ENCODE peak calls at places on chromosomes 4 and X, in five cellular contexts. Q is CD8-positive, alpha-beta memory T cell; J is hepatocyte; N is K562; W is ovary. E is an unnamed sample.

GRCh38 chr4:83214079-83214478 is 70.5 kb downstream of the COQ2 start:
- DNase-seq in W (no peak), J (no peak), Q (no peak), N (no peak), E (no peak)

GRCh38 chr4:109969087-109969486 is 56.4 kb downstream of the EGF start:
- DNase-seq in N (no peak), Q (no peak), W (no peak), J (no peak), E (no peak)

GRCh38 chr4:92791876-92792490 is 488.2 kb downstream of the GRID2 start:
- DNase-seq in Q (no peak), W (no peak), N (no peak), J (no peak), E (no peak)

GRCh38 chrX:84064164-84064563 is 123.8 kb downstream of the RPS6KA6 start:
- DNase-seq in N (no peak), Q (no peak), J (no peak), W (no peak), E (no peak)

GRCh38 chr4:27692098-27692679 is 831.5 kb downstream of the STIM2 start:
- DNase-seq in N (no peak), W (no peak), J (peak; percentile 48), Q (no peak), E (no peak)

GRCh38 chr4:153781717-153782416 is 7.0 kb downstream of the SFRP2 start:
- DNase-seq in Q (no peak), N (no peak), W (no peak), J (no peak), E (no peak)

GRCh38 chr4:154559141-154559841 is 3.5 kb upstream of the FGB start:
- DNase-seq in W (no peak), Q (no peak), N (peak; percentile 50), J (peak; percentile 80), E (no peak)

GRCh38 chr4:79874197-79874596 is 198.8 kb downstream of the ANTXR2 start:
- DNase-seq in J (no peak), W (no peak), N (no peak), Q (no peak), E (no peak)

GRCh38 chrX:114626323-114626722 is 42.4 kb downstream of the HTR2C start:
- DNase-seq in J (peak; percentile 55), Q (no peak), N (peak; percentile 5), W (no peak), E (no peak)

GRCh38 chr4:47525154-47525819 is 40.2 kb downstream of the ATP10D start:
- DNase-seq in N (no peak), W (no peak), J (peak; percentile 11), Q (no peak), E (no peak)

GRCh38 chrX:106177106-106177981 is 9.2 kb downstream of the PWWP3B start:
- DNase-seq in Q (no peak), N (no peak), J (peak; percentile 67), W (peak; percentile 84), E (no peak)

GRCh38 chr4:81516241-81516640 is 44.5 kb upstream of the RASGEF1B start:
- DNase-seq in W (no peak), J (no peak), Q (no peak), N (no peak), E (no peak)

GRCh38 chrX:135923353-135923752 is 29.8 kb downstream of the SAGE1 start:
- DNase-seq in N (no peak), Q (no peak), W (no peak), J (no peak), E (no peak)

GRCh38 chr4:84852081-84852480 is 114.4 kb downstream of the WDFY3 start:
- DNase-seq in Q (no peak), W (no peak), J (no peak), N (no peak), E (no peak)

GRCh38 chr4:170005472-170005871 is 20.7 kb downstream of the MFAP3L start:
- DNase-seq in N (no peak), Q (no peak), W (no peak), J (no peak), E (no peak)

GRCh38 chrX:1455948-1456280 is 3.2 kb upstream of the ASMTL start:
- DNase-seq in W (no peak), J (no peak), N (no peak), Q (no peak), E (no peak)

GRCh38 chr4:121784401-121784800 is 16.7 kb upstream of the EXOSC9 start:
- DNase-seq in W (no peak), N (no peak), Q (no peak), J (no peak), E (no peak)

GRCh38 chrX:112784692-112785091 is 55.9 kb downstream of the AMOT start:
- DNase-seq in N (no peak), J (no peak), W (no peak), Q (no peak), E (no peak)

GRCh38 chrX:103061486-103061885 is 2.5 kb downstream of the BEX1 start:
- DNase-seq in W (no peak), Q (no peak), N (no peak), J (no peak), E (no peak)

GRCh38 chrX:30880058-30880457 is 9.0 kb downstream of the TAB3 start:
- DNase-seq in J (no peak), N (no peak), Q (no peak), W (no peak), E (no peak)

GRCh38 chr4:4990857-4991540 is 28.3 kb downstream of the CYTL1 start:
- DNase-seq in J (peak; percentile 68), Q (no peak), W (peak; percentile 89), N (peak; percentile 50), E (no peak)

GRCh38 chr4:41120297-41121217 is 93.8 kb downstream of the APBB2 start:
- DNase-seq in Q (no peak), W (peak; percentile 85), J (peak; percentile 58), N (no peak), E (no peak)

GRCh38 chrX:110204986-110205385 is 112.9 kb downstream of the AMMECR1 start:
- DNase-seq in J (no peak), N (no peak), Q (no peak), W (no peak), E (no peak)

GRCh38 chr4:104966349-104967033 is 180.2 kb upstream of the TET2 start:
- DNase-seq in N (no peak), J (peak; percentile 52), W (no peak), Q (peak; percentile 30), E (no peak)

GRCh38 chr4:5409980-5410618 is 298.3 kb downstream of the EVC2 start:
- DNase-seq in N (no peak), J (no peak), Q (no peak), W (no peak), E (no peak)

GRCh38 chr4:140252144-140252741 is 98.3 kb upstream of the MAML3 start:
- DNase-seq in N (no peak), Q (no peak), W (peak; percentile 63), J (peak; percentile 47), E (no peak)

GRCh38 chrX:101407748-101408529 is at the start of the genes GLA and HNRNPH2:
- DNase-seq in N (peak; percentile 95), J (peak; percentile 95), Q (peak; percentile 87), W (peak; percentile 90), E (peak; percentile 74)

GRCh38 chr4:78734451-78735003 is 41.6 kb upstream of the BMP2K start:
- DNase-seq in Q (no peak), J (no peak), W (no peak), N (no peak), E (no peak)

GRCh38 chr4:181569553-181569952 is 673.6 kb upstream of the TENM3 start:
- DNase-seq in N (peak; percentile 7), Q (no peak), W (no peak), J (peak; percentile 45), E (no peak)

GRCh38 chr4:82394896-82395295 is 21.1 kb upstream of the HNRNPD start:
- DNase-seq in Q (no peak), J (peak; percentile 78), W (no peak), N (no peak), E (no peak)

GRCh38 chr4:138455097-138455496 is 212.9 kb upstream of the SLC7A11 start:
- DNase-seq in Q (no peak), J (no peak), N (no peak), W (no peak), E (no peak)

GRCh38 chr4:110049951-110050925 is 137.6 kb downstream of the EGF start:
- DNase-seq in Q (peak; percentile 46), J (peak; percentile 57), W (no peak), N (peak; percentile 48), E (peak; percentile 33)

GRCh38 chr4:140645614-140646412 is 77.1 kb upstream of the UCP1 start:
- DNase-seq in Q (no peak), N (no peak), W (peak; percentile 65), J (no peak), E (no peak)

GRCh38 chr4:153270361-153270760 is 66.1 kb downstream of the TRIM2 start:
- DNase-seq in J (no peak), W (no peak), N (no peak), Q (no peak), E (no peak)

GRCh38 chrX:15854080-15854655 is 445 bp downstream of the AP1S2 start:
- DNase-seq in Q (peak; percentile 59), J (peak; percentile 79), W (peak; percentile 65), N (peak; percentile 66), E (peak; percentile 71)

GRCh38 chr4:104592894-104593470 is 98.3 kb upstream of the CXXC4 start:
- DNase-seq in Q (no peak), J (peak; percentile 24), W (no peak), N (no peak), E (no peak)

GRCh38 chrX:35439692-35440091 is 358.4 kb upstream of the MAGEB16 start:
- DNase-seq in Q (no peak), N (no peak), J (no peak), W (no peak), E (no peak)
- H3K9me3 ChIP-seq in Q (no peaks in the 10 kb centered on the region), N (no peaks in the 10 kb centered on the region), J (no peaks in the 10 kb centered on the region), W (no peaks in the 10 kb centered on the region), E (no peaks in the 10 kb centered on the region)

GRCh38 chr4:989722-990471 is 3.1 kb downstream of the IDUA start:
- DNase-seq in Q (no peak), W (peak; percentile 36), J (no peak), N (no peak), E (no peak)
- H3K4me1 ChIP-seq in Q (peaks cover 16% of the 10 kb centered on the region), W (peaks cover 14% of the 10 kb centered on the region), J (peaks cover 29% of the 10 kb centered on the region), N (peaks cover 38% of the 10 kb centered on the region), E (peaks cover 27% of the 10 kb centered on the region)

GRCh38 chrX:44906542-44906941 is 33.6 kb downstream of the KDM6A start:
- DNase-seq in W (no peak), J (no peak), N (no peak), Q (no peak), E (no peak)
- H3K9me3 ChIP-seq in W (no peaks in the 10 kb centered on the region), J (no peaks in the 10 kb centered on the region), N (no peaks in the 10 kb centered on the region), Q (peaks cover 5% of the 10 kb centered on the region), E (no peaks in the 10 kb centered on the region)

GRCh38 chr4:146246381-146246780 is 32.0 kb downstream of the REELD1 start:
- DNase-seq in W (no peak), J (no peak), N (no peak), Q (no peak), E (no peak)
- H3K4me1 ChIP-seq in W (peaks cover 13% of the 10 kb centered on the region), J (peaks cover 6% of the 10 kb centered on the region), N (no peaks in the 10 kb centered on the region), Q (peaks cover 6% of the 10 kb centered on the region), E (peaks cover 6% of the 10 kb centered on the region)

E was measured in CD8-positive, alpha-beta T cell.